ENCODE peak calls at places on chromosomes 5 and 9, in four cellular contexts. P is transverse colon, O is heart right ventricle, A is cardiac fibroblast. V is an unnamed sample.
A peak's percentile ranks its signal among the peaks of the same experiment; 100 is the strongest.

GRCh38 chr9:133460405-133461175 is 812 bp downstream of the CACFD1 start:
- DNase-seq in A (no peak), O (peak; percentile 59), P (peak; percentile 89), V (no peak)

GRCh38 chr5:151202381-151203139 is 21.3 kb downstream of the CCDC69 start:
- DNase-seq in O (no peak), A (peak; percentile 94), P (no peak), V (no peak)

GRCh38 chr5:55324815-55325418 is 17.1 kb downstream of the MTREX start:
- DNase-seq in P (no peak), A (peak; percentile 66), O (no peak), V (no peak)

GRCh38 chr5:141889282-141889871 is 11.2 kb upstream of the PCDH1 start:
- DNase-seq in O (no peak), A (peak; percentile 54), P (no peak), V (no peak)

GRCh38 chr9:38126730-38127129 is 57.7 kb upstream of the SHB start:
- DNase-seq in P (no peak), A (no peak), O (no peak), V (no peak)

GRCh38 chr5:72268753-72269410 is 51.2 kb downstream of the MRPS27 start:
- DNase-seq in A (peak; percentile 68), P (peak; percentile 30), O (peak; percentile 19), V (no peak)

GRCh38 chr5:139282195-139282557 is 11.4 kb upstream of the MATR3 start:
- DNase-seq in P (no peak), O (no peak), A (peak; percentile 44), V (no peak)

GRCh38 chr5:115551415-115551814 is 6.8 kb upstream of the FEM1C start:
- DNase-seq in A (peak; percentile 77), O (no peak), P (peak; percentile 57), V (no peak)

GRCh38 chr9:95249986-95250385 is 67.5 kb downstream of the FANCC start:
- DNase-seq in A (no peak), P (no peak), O (no peak), V (no peak)

GRCh38 chr9:13485068-13485596 is 205.6 kb upstream of the MPDZ start:
- DNase-seq in P (peak; percentile 14), O (peak; percentile 76), A (peak; percentile 92), V (no peak)

GRCh38 chr9:106583751-106584150 is 279.2 kb upstream of the ZNF462 start:
- DNase-seq in P (no peak), O (no peak), A (no peak), V (no peak)

GRCh38 chr5:121175986-121176385 is 675.7 kb upstream of the FTMT start:
- DNase-seq in O (no peak), A (no peak), P (no peak), V (no peak)

GRCh38 chr5:1526151-1526631 is 2.4 kb upstream of the LPCAT1 start:
- DNase-seq in P (peak; percentile 7), A (no peak), O (no peak), V (peak; percentile 84)

DNA sequence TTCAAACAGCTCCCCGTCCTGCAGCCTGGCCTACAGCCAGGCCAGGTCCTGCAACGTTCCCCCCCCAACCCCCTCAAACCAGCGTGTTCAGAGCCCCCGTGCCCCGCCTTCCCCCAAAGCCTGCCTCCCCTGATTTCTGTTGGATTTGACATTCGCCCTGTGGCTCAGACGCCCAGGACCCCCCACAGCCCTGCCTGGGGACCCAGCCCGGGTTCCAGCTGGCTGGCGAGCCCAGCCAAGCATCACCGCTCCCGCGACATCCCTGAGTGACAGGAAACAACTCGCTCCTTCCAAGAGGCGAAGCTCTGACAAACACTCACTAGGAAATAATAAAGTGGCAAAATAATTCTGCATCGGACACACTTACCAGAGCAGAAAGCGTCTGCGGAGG is 91.3 kb upstream of the MVB12B start:
- DNase-seq in O (no peak), A (no peak), P (no peak), V (no peak)
- TF ChIP-seq CTCF in O (no peak), A (no peak), P (no peak), V (no peak)

DNA sequence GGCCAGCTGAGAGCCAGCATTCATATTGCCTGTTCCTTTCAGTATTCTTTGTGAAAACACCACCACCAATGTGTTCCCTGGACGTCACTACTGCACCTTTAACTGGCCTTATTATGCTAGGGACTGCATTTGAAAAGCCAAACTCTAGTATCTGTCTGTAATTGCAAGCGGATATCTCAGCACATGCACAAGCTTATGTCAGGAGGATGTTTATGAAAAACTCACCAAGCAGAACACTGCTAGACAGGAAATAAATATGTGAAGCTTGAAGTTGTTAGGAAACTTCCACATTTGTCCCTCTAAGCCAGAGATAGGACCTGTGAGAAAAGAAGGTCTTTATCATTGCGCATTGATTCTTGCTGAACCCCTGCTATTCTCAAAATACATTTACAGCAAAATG is 135.4 kb upstream of the CCDC152 start:
- DNase-seq in A (no peak), P (no peak), O (no peak), V (no peak)
- TF ChIP-seq CTCF in A (no peak), P (no peak), O (no peak), V (no peak)

GRCh38 chr5:61329729-61330128 is 2.3 kb upstream of the ZSWIM6 start:
- DNase-seq in O (no peak), P (no peak), A (peak; percentile 32), V (no peak)

GRCh38 chr5:61331407-61332368 is at the start of gene ZSWIM6:
- DNase-seq in A (peak; percentile 100), P (peak; percentile 100), O (peak; percentile 99), V (peak; percentile 99)

GRCh38 chr5:61332369-61332745 is 299 bp downstream of the ZSWIM6 start:
- DNase-seq in P (peak; percentile 39), A (peak; percentile 31), O (peak; percentile 25), V (no peak)

GRCh38 chr5:61330341-61330878 is 1.6 kb upstream of the ZSWIM6 start:
- DNase-seq in O (peak; percentile 33), P (peak; percentile 64), A (peak; percentile 60), V (no peak)

GRCh38 chr5:61330879-61331406 is 1.1 kb upstream of the ZSWIM6 start:
- DNase-seq in A (peak; percentile 77), O (peak; percentile 60), P (peak; percentile 85), V (peak; percentile 93)
- TF ChIP-seq CTCF in A (peak; percentile 26), O (peak; percentile 61), P (peak; percentile 72), V (peak; percentile 78)

GRCh38 chr9:113150670-113151591 is at the start of gene SLC31A2:
- DNase-seq in A (peak; percentile 80), O (peak; percentile 84), P (peak; percentile 92), V (peak; percentile 97)
- TF ChIP-seq CTCF in A (peak; percentile 16), O (peak; percentile 67), P (peak; percentile 30), V (peak; percentile 74)

GRCh38 chr5:25862276-25862675 is 1176.1 kb downstream of the CDH9 start:
- DNase-seq in O (no peak), P (no peak), A (no peak), V (no peak)
- TF ChIP-seq CTCF in O (no peak), P (no peak), A (no peak), V (peak; percentile 17)

DNA sequence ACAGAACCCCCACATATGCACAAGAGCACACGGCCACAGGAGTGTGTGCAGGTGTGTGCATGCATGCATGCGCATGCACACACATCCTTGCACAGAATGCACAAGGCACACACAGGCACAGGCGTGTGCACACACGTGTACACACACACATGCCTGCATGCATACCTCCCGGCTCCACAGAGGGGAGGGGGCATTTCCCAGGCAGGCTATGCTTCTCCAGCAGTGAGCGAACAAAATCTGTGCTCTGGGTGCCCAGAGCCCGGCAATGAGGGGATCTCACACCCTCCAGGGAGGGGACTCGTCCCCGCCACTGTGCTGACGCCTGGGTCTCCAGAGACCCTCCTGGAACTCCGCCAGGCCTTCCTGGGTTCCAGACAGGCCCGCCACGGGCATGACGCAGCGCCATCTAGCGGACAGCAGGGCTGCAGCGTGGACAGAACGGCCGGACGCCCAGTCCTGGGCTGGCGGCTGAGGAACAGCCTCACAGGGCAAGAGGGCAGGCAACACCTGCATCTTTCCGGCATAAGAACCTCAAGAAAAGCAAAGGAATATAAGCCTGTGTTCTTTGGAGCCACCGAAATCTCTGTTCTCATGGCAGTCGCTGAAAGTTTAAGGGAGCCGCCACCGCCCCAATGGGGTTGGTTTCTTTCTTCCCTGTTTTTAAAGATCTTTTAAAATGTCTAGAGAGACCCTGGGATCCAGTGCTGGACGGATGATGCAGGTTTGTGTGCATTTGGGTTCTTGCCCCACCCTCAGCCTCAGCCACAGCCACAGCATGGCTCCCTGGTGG is 135.7 kb upstream of the PPP1R26 start:
- DNase-seq in P (peak; percentile 52), O (peak; percentile 63), A (peak; percentile 32), V (peak; percentile 88)
- TF ChIP-seq CTCF in P (peak; percentile 81), O (peak; percentile 95), A (peak; percentile 85), V (peak; percentile 94)

GRCh38 chr5:27241564-27242257 is 203.3 kb upstream of the CDH9 start:
- DNase-seq in P (no peak), O (no peak), A (peak; percentile 96), V (no peak)
- TF ChIP-seq CTCF in P (no peak), O (no peak), A (peak; percentile 33), V (peak; percentile 66)

GRCh38 chr5:173477320-173478055 is 139.0 kb downstream of the BOD1 start:
- DNase-seq in A (peak; percentile 91), O (no peak), P (no peak), V (no peak)
- TF ChIP-seq CTCF in A (no peak), O (no peak), P (no peak), V (peak; percentile 25)

DNA sequence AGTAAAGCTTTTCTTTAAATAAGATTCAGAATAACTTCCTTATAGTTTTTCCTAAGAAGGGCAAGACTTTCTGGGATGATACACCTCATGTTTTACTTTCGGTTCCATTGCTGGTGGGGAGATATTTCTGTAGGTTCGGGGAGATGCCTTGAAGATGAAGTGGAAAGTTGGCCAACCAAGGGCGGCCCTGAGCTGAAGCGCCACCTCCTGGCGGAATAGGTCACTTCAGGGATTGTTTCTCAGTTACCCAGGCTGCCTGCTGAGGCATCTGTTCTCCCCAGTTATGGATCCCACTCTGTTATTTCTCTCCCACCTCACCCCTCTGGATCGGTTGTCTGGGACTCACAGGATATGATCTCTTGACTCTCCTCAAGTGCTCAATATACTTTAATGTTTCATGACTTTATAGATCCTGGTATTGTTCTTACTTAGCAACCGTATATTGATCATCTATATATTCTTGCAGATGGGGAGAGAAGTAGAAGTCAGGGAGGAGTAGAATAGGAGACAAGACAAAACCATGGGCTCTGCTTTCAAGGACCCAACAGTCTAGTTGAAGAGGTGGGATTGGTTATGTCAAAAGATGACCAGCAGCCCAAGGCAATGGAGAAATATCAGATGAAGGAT is 23.4 kb downstream of the MEGF10 start:
- DNase-seq in A (peak; percentile 76), P (peak; percentile 72), O (peak; percentile 53), V (no peak)
- TF ChIP-seq CTCF in A (peak; percentile 84), P (peak; percentile 66), O (peak; percentile 89), V (peak; percentile 77)

V was measured in chondrocyte.